ENCODE peak calls at places on chromosomes 5 and 9, in six cellular contexts. V, D, H, Z, L and F are unnamed samples. For H3K4me1, the result is how much of the 10 kb centered on the place peaks cover.

GRCh38 chr5:10391130-10391529 is 37.6 kb downstream of the MARCHF6 start:
- DNase-seq in V (no peak), D (no peak), H (no peak), L (no peak), Z (no peak), F (no peak)

GRCh38 chr5:67209141-67209771 is 12.7 kb upstream of the CD180 start:
- DNase-seq in H (peak), V (no peak), D (peak), L (peak), Z (peak), F (peak)

GRCh38 chr5:17178316-17178715 is 39.1 kb upstream of the BASP1 start:
- DNase-seq in D (no peak), Z (no peak), V (no peak), H (no peak), L (no peak), F (no peak)

GRCh38 chr9:14349818-14350333 is 35.9 kb upstream of the NFIB start:
- DNase-seq in V (no peak), H (no peak), Z (no peak), D (no peak), L (no peak), F (no peak)

GRCh38 chr9:5499889-5500398 is 10.4 kb upstream of the PDCD1LG2 start:
- DNase-seq in Z (no peak), L (peak), V (no peak), H (no peak), D (no peak), F (no peak)

GRCh38 chr9:113535756-113536155 is 72.2 kb downstream of the RGS3 start:
- DNase-seq in Z (no peak), V (no peak), L (no peak), H (no peak), D (no peak), F (no peak)

GRCh38 chr5:14062178-14062577 is 81.0 kb upstream of the TRIO start:
- DNase-seq in Z (no peak), V (no peak), D (no peak), H (no peak), L (no peak), F (no peak)

GRCh38 chr9:119092125-119092524 is 277.1 kb downstream of the BRINP1 start:
- DNase-seq in Z (no peak), D (no peak), L (no peak), V (no peak), H (no peak), F (no peak)

GRCh38 chr9:110214553-110214952 is 6.6 kb upstream of the C9orf152 start:
- DNase-seq in L (no peak), H (no peak), Z (no peak), D (peak), V (no peak), F (no peak)

GRCh38 chr9:118362596-118362995 is 658.4 kb downstream of the TLR4 start:
- DNase-seq in Z (no peak), D (no peak), L (no peak), H (no peak), V (no peak), F (no peak)

GRCh38 chr5:14821721-14822120 is 49.9 kb downstream of the ANKH start:
- DNase-seq in D (no peak), H (no peak), L (no peak), Z (no peak), V (no peak), F (no peak)

GRCh38 chr5:175798626-175799025 is 72.8 kb upstream of the CPLX2 start:
- DNase-seq in V (no peak), H (no peak), L (no peak), D (no peak), Z (no peak), F (no peak)

GRCh38 chr5:173790836-173791546 is 97.2 kb upstream of the CPEB4 start:
- DNase-seq in V (no peak), D (no peak), L (no peak), Z (no peak), H (no peak), F (no peak)

GRCh38 chr9:121326130-121326838 is 43.8 kb downstream of the STOM start:
- DNase-seq in H (no peak), L (no peak), D (no peak), Z (no peak), V (no peak), F (peak)

GRCh38 chr9:31908891-31909480 is 475.5 kb upstream of the ACO1 start:
- DNase-seq in H (no peak), L (no peak), D (no peak), V (no peak), Z (no peak), F (no peak)

GRCh38 chr9:2657427-2657826 is 35.8 kb downstream of the VLDLR start:
- DNase-seq in Z (no peak), L (no peak), V (no peak), H (no peak), D (no peak), F (no peak)

GRCh38 chr5:174175869-174176268 is 130.4 kb downstream of the NSG2 start:
- DNase-seq in Z (no peak), H (no peak), D (no peak), L (no peak), V (no peak), F (no peak)

GRCh38 chr5:90113108-90113507 is 296.4 kb downstream of the CETN3 start:
- DNase-seq in Z (no peak), D (no peak), H (no peak), V (no peak), L (no peak), F (no peak)

GRCh38 chr5:119398713-119399492 is 43.1 kb downstream of the TNFAIP8 start:
- DNase-seq in V (no peak), Z (no peak), L (no peak), D (peak), H (no peak), F (no peak)

GRCh38 chr5:68225188-68225910 is 9.8 kb downstream of the PIK3R1 start:
- DNase-seq in D (peak), H (no peak), V (no peak), Z (no peak), L (no peak), F (no peak)

GRCh38 chr9:83538172-83538889 is at the start of gene FRMD3:
- DNase-seq in Z (peak), L (no peak), D (peak), H (peak), V (no peak), F (peak)

GRCh38 chr9:18490591-18491370 is 16.8 kb downstream of the ADAMTSL1 start:
- DNase-seq in D (no peak), Z (no peak), L (no peak), H (no peak), V (no peak), F (no peak)

GRCh38 chr5:36357391-36357790 is 55.7 kb upstream of the RANBP3L start:
- DNase-seq in D (no peak), H (no peak), L (no peak), Z (no peak), V (no peak), F (no peak)

GRCh38 chr5:154435226-154435625 is 10.6 kb upstream of the SAP30L start:
- DNase-seq in H (no peak), D (no peak), V (no peak), L (no peak), Z (no peak), F (no peak)

GRCh38 chr5:141822134-141822533 is 56.1 kb downstream of the PCDH1 start:
- DNase-seq in L (no peak), H (no peak), Z (no peak), D (no peak), V (no peak), F (no peak)

GRCh38 chr5:80237243-80237642 is 18.6 kb downstream of the SERINC5 start:
- DNase-seq in Z (no peak), D (no peak), H (no peak), L (no peak), V (no peak), F (no peak)

GRCh38 chr5:30156156-30156555 is 1037.3 kb upstream of the CDH6 start:
- DNase-seq in V (no peak), D (no peak), H (no peak), Z (no peak), L (no peak), F (no peak)

GRCh38 chr9:25449503-25449902 is 228.7 kb downstream of the TUSC1 start:
- DNase-seq in V (no peak), H (no peak), L (no peak), Z (no peak), D (no peak), F (no peak)

GRCh38 chr9:122005597-122005996 is 87.5 kb downstream of the TTLL11 start:
- DNase-seq in D (no peak), V (no peak), H (no peak), Z (no peak), L (peak), F (no peak)

GRCh38 chr5:151685749-151686672 is 704 bp downstream of the SPARC start:
- DNase-seq in H (no peak), V (no peak), D (no peak), L (no peak), Z (no peak), F (no peak)
- TF ChIP-seq ZNF274 in H (no peak), V (no peak), D (no peak), L (no peak), Z (no peak), F (no peak)

GRCh38 chr9:134641989-134642384 is 384 bp downstream of the COL5A1 start:
- DNase-seq in Z (no peak), H (no peak), L (no peak), D (no peak), V (no peak), F (no peak)
- H3K9ac ChIP-seq in Z (no peak), H (no peak), L (no peak), D (no peak), V (no peak), F (peak)

GRCh38 chr5:100595812-100596173 is 60.6 kb downstream of the FAM174A start:
- DNase-seq in H (no peak), Z (no peak), D (no peak), V (no peak), L (no peak), F (no peak)
- H3K4me1 ChIP-seq in H (under half), Z (under half), D (under half), V (under half), L (under half), F (under half)

DNA sequence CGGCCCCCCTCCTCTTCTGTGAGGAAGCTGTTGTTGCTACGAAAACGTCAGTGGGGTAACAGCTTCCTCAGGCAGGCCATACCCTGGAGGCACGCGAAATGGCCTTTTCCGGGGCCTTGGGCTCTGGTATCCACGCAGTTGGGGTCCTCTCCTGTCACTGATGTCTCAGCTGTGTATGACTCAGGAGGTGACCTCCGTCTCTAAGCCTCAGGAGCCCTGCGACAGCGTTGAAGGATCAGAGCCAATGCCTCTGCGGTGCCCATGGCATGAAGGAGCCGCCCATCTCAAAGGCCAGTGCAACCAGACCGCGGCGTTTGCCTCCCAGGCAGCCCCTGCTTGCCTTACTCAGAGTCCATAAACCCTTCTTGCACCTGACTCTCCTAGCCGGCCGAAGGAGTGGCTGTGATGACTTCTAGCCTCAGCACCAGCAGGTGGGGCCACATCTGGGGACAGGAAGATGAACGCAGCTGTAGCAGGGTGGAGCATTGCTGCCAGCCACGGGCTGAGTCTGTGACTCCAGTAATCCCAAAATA is 1.0 kb upstream of the MXD3 start:
- DNase-seq in H (peak), V (no peak), D (peak), L (peak), Z (no peak), F (no peak)
- TF ChIP-seq ZNF274 in H (no peak), V (no peak), D (no peak), L (no peak), Z (no peak), F (no peak)

DNA sequence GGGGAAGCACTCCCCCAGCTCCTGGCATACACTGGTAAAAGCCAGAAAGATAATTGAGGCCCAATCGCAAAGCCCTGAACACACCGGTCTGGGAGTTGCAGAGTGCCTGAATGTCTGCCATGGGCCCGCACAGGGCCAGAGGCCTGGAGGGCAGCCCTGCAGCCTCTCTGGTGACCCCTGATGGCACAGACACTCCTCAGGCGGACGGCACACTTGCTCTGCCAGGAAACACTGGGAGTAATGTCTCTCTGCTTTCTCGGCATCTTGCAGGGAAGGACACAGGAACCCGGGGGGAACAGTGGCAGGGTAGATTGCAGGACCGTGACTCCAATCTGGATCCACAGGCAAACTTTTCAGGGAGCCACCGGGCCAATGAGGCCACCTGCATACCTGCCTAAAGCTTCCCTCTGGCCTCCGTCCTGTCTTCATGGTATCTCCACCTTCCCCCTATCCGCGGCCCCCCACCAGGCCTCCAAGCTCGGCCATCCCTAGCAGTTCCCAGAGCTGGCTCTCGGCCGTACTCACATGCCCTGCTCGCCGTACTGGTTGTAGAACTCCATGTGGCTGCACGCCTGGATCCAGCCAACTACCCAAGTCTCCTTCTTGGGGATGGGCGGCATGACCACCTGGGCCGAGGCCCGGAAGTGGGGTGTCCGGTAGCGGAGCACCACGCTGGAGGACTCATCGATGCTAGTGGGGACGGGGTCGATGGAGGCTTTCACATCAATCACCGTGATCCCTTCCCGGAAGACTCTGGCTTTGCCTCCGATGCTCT is 791 bp downstream of the FAM78A start:
- DNase-seq in D (peak), H (no peak), Z (no peak), L (peak), V (no peak), F (no peak)
- H3K9ac ChIP-seq in D (peak), H (no peak), Z (no peak), L (peak), V (peak), F (peak)

GRCh38 chr5:149357370-149358293 is at the start of gene PCYOX1L:
- DNase-seq in D (peak), V (peak), H (peak), Z (peak), L (peak), F (peak)
- H3K4me1 ChIP-seq in D (under half), V (under half), H (under half), Z (under half), L (under half), F (under half)

GRCh38 chr5:114055318-114055788 is 306.5 kb upstream of the KCNN2 start:
- DNase-seq in H (no peak), D (no peak), L (no peak), V (no peak), Z (peak), F (peak)
- TF ChIP-seq ZNF274 in H (no peak), D (no peak), L (no peak), V (no peak), Z (no peak), F (no peak)

GRCh38 chr5:96335873-96336272 is 97.2 kb downstream of the PCSK1 start:
- DNase-seq in H (no peak), V (no peak), Z (no peak), D (no peak), L (no peak), F (no peak)

GRCh38 chr5:96337048-96337781 is 95.8 kb downstream of the PCSK1 start:
- DNase-seq in H (no peak), Z (no peak), D (no peak), V (no peak), L (no peak), F (no peak)

GRCh38 chr5:96338624-96339023 is 94.4 kb downstream of the PCSK1 start:
- DNase-seq in Z (no peak), H (no peak), L (no peak), D (peak), V (no peak), F (no peak)

GRCh38 chr5:96338089-96338488 is 95.0 kb downstream of the PCSK1 start:
- DNase-seq in V (no peak), L (no peak), D (no peak), H (no peak), Z (no peak), F (no peak)

GRCh38 chr5:96336351-96336985 is 96.6 kb downstream of the PCSK1 start:
- DNase-seq in Z (peak), L (peak), D (peak), V (no peak), H (peak), F (peak)
- H3K9ac ChIP-seq in Z (no peak), L (no peak), D (no peak), V (no peak), H (no peak), F (no peak)

GRCh38 chr5:171980729-171981128 is 25.7 kb downstream of the FBXW11 start:
- DNase-seq in Z (peak), H (no peak), V (no peak), L (no peak), D (no peak), F (peak)

GRCh38 chr5:171978016-171978415 is 28.4 kb downstream of the FBXW11 start:
- DNase-seq in L (no peak), H (no peak), D (no peak), V (peak), Z (no peak), F (no peak)

GRCh38 chr5:171981847-171982246 is 24.6 kb downstream of the FBXW11 start:
- DNase-seq in D (no peak), V (no peak), H (no peak), L (no peak), Z (no peak), F (no peak)

GRCh38 chr5:171978519-171978918 is 27.9 kb downstream of the FBXW11 start:
- DNase-seq in H (no peak), D (no peak), V (peak), Z (no peak), L (no peak), F (no peak)

DNA sequence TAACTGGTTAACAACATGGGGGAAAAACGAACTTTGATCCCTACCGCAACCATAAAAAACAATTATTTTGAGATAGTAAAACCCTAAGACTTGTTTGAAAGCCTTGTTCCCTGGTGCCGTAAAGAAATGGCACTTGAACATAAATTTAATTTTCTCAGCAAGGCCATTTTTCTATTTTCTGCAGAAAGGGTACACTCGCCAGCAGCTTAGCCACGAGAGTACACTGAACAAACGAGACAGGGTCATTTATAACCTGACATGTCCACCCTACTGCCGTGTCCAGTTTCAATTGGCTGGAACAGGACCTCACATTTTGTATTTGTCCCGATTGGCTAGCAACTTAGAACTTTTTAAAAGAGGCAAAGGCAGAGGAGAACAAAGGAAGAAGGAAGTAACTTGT is 26.8 kb downstream of the FBXW11 start:
- DNase-seq in D (no peak), V (no peak), H (no peak), Z (no peak), L (no peak), F (no peak)
- H3K4me1 ChIP-seq in D (under half), V (under half), H (under half), Z (under half), L (under half), F (under half)

DNA sequence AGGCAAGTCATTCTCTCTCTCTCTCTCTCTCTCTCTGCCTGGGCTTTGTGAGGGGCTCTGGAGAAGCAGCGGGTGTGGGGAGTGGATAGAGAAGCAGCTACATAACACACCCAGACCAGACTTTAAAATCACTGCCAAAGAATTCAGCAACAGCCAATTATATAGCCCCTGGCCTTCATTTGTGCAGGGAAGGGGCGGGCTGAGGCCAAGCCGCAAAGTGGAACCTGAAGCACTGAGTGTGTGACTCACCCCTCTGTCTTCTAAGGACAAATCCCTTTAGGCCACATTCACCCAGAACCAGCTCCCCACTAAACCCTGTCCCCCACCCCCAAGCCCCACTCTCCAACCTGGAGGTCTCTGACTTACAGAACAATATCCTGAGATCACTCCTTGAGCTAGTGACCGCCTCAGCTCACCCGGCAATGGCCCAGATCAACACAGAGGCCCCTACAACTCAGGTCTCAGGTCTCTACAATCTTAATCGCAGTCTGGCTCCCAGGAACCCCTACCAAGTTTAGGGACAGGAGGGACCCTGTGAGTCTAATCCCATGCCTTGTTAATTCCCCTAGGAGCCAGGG is 6.0 kb downstream of the B4GALT1 start:
- DNase-seq in V (no peak), L (peak), D (no peak), Z (no peak), H (peak), F (no peak)
- TF ChIP-seq ZNF274 in V (no peak), L (no peak), D (no peak), Z (no peak), H (no peak), F (no peak)